ENCODE peak calls at places on chromosomes 1 and 21, in seven cellular contexts. L, H, V, W, Z, J and I are unnamed samples.

GRCh38 chr1:21689531-21690165 is 20.5 kb upstream of the RAP1GAP start:
- DNase-seq in L (no peak), H (no peak), V (no peak), W (no peak), Z (no peak), J (no peak), I (no peak)

GRCh38 chr1:24317081-24317480 is 2.1 kb upstream of the GRHL3 start:
- DNase-seq in L (no peak), H (no peak), V (no peak), W (no peak), Z (no peak), J (no peak), I (no peak)

GRCh38 chr1:188715566-188715965 is 1762.1 kb downstream of the BRINP3 start:
- DNase-seq in L (no peak), H (peak), V (no peak), W (peak), Z (no peak), J (no peak), I (no peak)

GRCh38 chr1:74193908-74194307 is 4.1 kb downstream of the LRRIQ3 start:
- DNase-seq in L (no peak), H (peak), V (peak), W (no peak), Z (no peak), J (no peak), I (no peak)

GRCh38 chr1:151324390-151324930 is 2.8 kb downstream of the PI4KB start:
- DNase-seq in L (no peak), H (no peak), V (no peak), W (no peak), Z (no peak), J (no peak), I (peak)

GRCh38 chr1:194889310-194889709 is 1702.9 kb upstream of the B3GALT2 start:
- DNase-seq in L (no peak), H (no peak), V (no peak), W (no peak), Z (no peak), J (no peak), I (no peak)

GRCh38 chr1:15014521-15014920 is 139.0 kb upstream of the TMEM51 start:
- DNase-seq in L (no peak), H (no peak), V (no peak), W (no peak), Z (no peak), J (no peak), I (peak)

GRCh38 chr1:45473302-45473701 is 17.7 kb downstream of the TESK2 start:
- DNase-seq in L (no peak), H (no peak), V (no peak), W (no peak), Z (no peak), J (no peak), I (no peak)

GRCh38 chr1:68725353-68725752 is 228.5 kb upstream of the DEPDC1 start:
- DNase-seq in L (no peak), H (peak), V (peak), W (peak), Z (no peak), J (no peak), I (peak)

GRCh38 chr21:38234395-38235142 is 22.2 kb upstream of the KCNJ15 start:
- DNase-seq in L (no peak), H (no peak), V (no peak), W (no peak), Z (no peak), J (peak), I (no peak)

GRCh38 chr1:219144659-219145313 is 28.9 kb upstream of the LYPLAL1 start:
- DNase-seq in L (no peak), H (no peak), V (no peak), W (no peak), Z (no peak), J (no peak), I (no peak)

GRCh38 chr1:49728377-49728776 is 295.4 kb downstream of the AGBL4 start:
- DNase-seq in L (no peak), H (no peak), V (no peak), W (no peak), Z (no peak), J (no peak), I (no peak)

GRCh38 chr1:151893176-151893924 is 16.0 kb downstream of the THEM4 start:
- DNase-seq in L (no peak), H (no peak), V (no peak), W (no peak), Z (no peak), J (no peak), I (no peak)

GRCh38 chr1:152996633-152997385 is 4.7 kb upstream of the SPRR3 start:
- DNase-seq in L (no peak), H (peak), V (no peak), W (no peak), Z (no peak), J (no peak), I (peak)

GRCh38 chr1:20472860-20473711 is 12.9 kb downstream of the CAMK2N1 start:
- DNase-seq in L (no peak), H (peak), V (peak), W (no peak), Z (no peak), J (peak), I (no peak)

GRCh38 chr1:201982923-201983805 is 716 bp downstream of the RNPEP start:
- DNase-seq in L (peak), H (peak), V (peak), W (peak), Z (peak), J (peak), I (peak)

GRCh38 chr1:245587435-245588105 is 432.8 kb downstream of the KIF26B start:
- DNase-seq in L (no peak), H (no peak), V (peak), W (peak), Z (no peak), J (no peak), I (no peak)

GRCh38 chr1:108049083-108049819 is 84.3 kb upstream of the VAV3 start:
- DNase-seq in L (no peak), H (peak), V (peak), W (no peak), Z (no peak), J (no peak), I (peak)

GRCh38 chr1:199242162-199242561 is 603.3 kb downstream of the PTPRC start:
- DNase-seq in L (no peak), H (no peak), V (no peak), W (no peak), Z (no peak), J (no peak), I (no peak)

GRCh38 chr1:59136541-59137335 is 160.2 kb upstream of the FGGY start:
- DNase-seq in L (no peak), H (no peak), V (peak), W (no peak), Z (no peak), J (no peak), I (no peak)

GRCh38 chr1:230717251-230717650 is 3.3 kb upstream of the AGT start:
- DNase-seq in L (no peak), H (no peak), V (no peak), W (no peak), Z (no peak), J (no peak), I (no peak)

GRCh38 chr1:181676269-181676668 is 193.0 kb downstream of the CACNA1E start:
- DNase-seq in L (no peak), H (peak), V (no peak), W (peak), Z (no peak), J (peak), I (peak)

GRCh38 chr1:232538224-232538942 is 91.5 kb downstream of the SIPA1L2 start:
- DNase-seq in L (no peak), H (no peak), V (peak), W (no peak), Z (no peak), J (no peak), I (no peak)

GRCh38 chr1:12078938-12079861 is 16.1 kb downstream of the TNFRSF8 start:
- DNase-seq in L (no peak), H (peak), V (peak), W (peak), Z (peak), J (peak), I (peak)

GRCh38 chr1:107525961-107526360 is 385.1 kb downstream of the NTNG1 start:
- DNase-seq in L (no peak), H (no peak), V (no peak), W (peak), Z (no peak), J (no peak), I (no peak)

GRCh38 chr1:47407481-47407880 is 8.6 kb upstream of the FOXE3 start:
- DNase-seq in L (no peak), H (peak), V (no peak), W (no peak), Z (no peak), J (no peak), I (no peak)

GRCh38 chr21:33394260-33394659 is 9.0 kb upstream of the IFNGR2 start:
- DNase-seq in L (no peak), H (no peak), V (no peak), W (no peak), Z (no peak), J (no peak), I (no peak)